ENCODE peak calls at places on chromosomes 16 and 17, in four cellular contexts. V is HepG2, Q is H1, O is GM12878. F is an unnamed sample.

GRCh38 chr16:18983565-18984424 is at the start of gene TMC7:
- DNase-seq in V (peak; percentile 91), Q (peak; percentile 71), O (no peak), F (peak; percentile 89)

GRCh38 chr16:89115216-89115949 is 21.7 kb downstream of the ACSF3 start:
- DNase-seq in V (no peak), Q (no peak), O (peak; percentile 67), F (peak; percentile 49)

GRCh38 chr16:68235105-68235881 is 634 bp downstream of the ESRP2 start:
- DNase-seq in V (peak; percentile 57), Q (no peak), O (no peak), F (no peak)

GRCh38 chr16:69444873-69445517 is 20.6 kb downstream of the CYB5B start:
- DNase-seq in V (no peak), Q (no peak), O (no peak), F (no peak)

GRCh38 chr17:60923000-60923399 is 245.3 kb downstream of the BCAS3 start:
- DNase-seq in V (no peak), Q (no peak), O (no peak), F (no peak)

GRCh38 chr17:17593222-17593620 is 1.7 kb upstream of the PEMT start:
- DNase-seq in V (no peak), Q (no peak), O (no peak), F (no peak)

GRCh38 chr17:226773-227580 is 45.5 kb upstream of the DOC2B start:
- DNase-seq in V (no peak), Q (no peak), O (no peak), F (no peak)

GRCh38 chr17:73600103-73600871 is 44.0 kb downstream of the SDK2 start:
- DNase-seq in V (no peak), Q (no peak), O (no peak), F (no peak)

GRCh38 chr17:68771867-68772515 is 170.8 kb upstream of the FAM20A start:
- DNase-seq in V (peak; percentile 71), Q (no peak), O (no peak), F (peak; percentile 23)

GRCh38 chr17:3885970-3886369 is 6.9 kb downstream of the CAMKK1 start:
- DNase-seq in V (no peak), Q (no peak), O (no peak), F (no peak)

DNA sequence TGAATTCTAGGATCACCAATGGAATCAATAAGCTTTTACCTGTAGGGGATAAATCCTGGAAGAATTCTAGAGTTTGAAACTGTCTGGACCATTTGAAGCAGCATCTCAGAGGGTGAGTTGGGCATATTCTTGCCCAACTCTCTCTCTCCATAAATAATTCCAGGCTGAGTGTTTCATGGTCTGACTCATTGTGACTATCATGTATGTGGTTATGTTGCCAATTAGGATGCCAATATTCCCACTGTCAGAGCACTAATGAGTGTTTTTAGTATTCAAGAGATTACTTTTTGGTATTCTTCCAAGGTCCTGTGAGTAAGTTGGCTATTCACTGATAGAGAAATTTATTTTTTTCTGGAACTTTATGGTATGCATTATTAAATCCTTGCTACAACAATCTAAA is 456.9 kb downstream of the TOX3 start:
- DNase-seq in V (no peak), Q (no peak), O (no peak), F (no peak)
- TF ChIP-seq CBX5 in V (no peak), Q (no peak), O (no peak), F (no peak)

GRCh38 chr16:57541754-57542435 is 548 bp upstream of the ADGRG5 start:
- DNase-seq in V (no peak), Q (no peak), O (no peak), F (no peak)

GRCh38 chr16:57540387-57540786 is 2.1 kb upstream of the ADGRG5 start:
- DNase-seq in V (no peak), Q (no peak), O (no peak), F (no peak)

GRCh38 chr16:57548424-57548823 is 6.0 kb downstream of the ADGRG5 start:
- DNase-seq in V (no peak), Q (no peak), O (no peak), F (no peak)

GRCh38 chr16:57540906-57541753 is 1.3 kb upstream of the ADGRG5 start:
- DNase-seq in V (no peak), Q (no peak), O (no peak), F (no peak)

GRCh38 chr16:57544129-57544653 is 1.7 kb downstream of the ADGRG5 start:
- DNase-seq in V (no peak), Q (no peak), O (peak; percentile 95), F (no peak)
- TF ChIP-seq CBX5 in V (no peak), Q (no peak), O (no peak), F (no peak)

GRCh38 chr17:39661044-39661406 is 4.1 kb upstream of the TCAP start:
- DNase-seq in V (no peak), Q (no peak), O (no peak), F (no peak)
- TF ChIP-seq CBX5 in V (no peak), Q (no peak), O (no peak), F (no peak)

DNA sequence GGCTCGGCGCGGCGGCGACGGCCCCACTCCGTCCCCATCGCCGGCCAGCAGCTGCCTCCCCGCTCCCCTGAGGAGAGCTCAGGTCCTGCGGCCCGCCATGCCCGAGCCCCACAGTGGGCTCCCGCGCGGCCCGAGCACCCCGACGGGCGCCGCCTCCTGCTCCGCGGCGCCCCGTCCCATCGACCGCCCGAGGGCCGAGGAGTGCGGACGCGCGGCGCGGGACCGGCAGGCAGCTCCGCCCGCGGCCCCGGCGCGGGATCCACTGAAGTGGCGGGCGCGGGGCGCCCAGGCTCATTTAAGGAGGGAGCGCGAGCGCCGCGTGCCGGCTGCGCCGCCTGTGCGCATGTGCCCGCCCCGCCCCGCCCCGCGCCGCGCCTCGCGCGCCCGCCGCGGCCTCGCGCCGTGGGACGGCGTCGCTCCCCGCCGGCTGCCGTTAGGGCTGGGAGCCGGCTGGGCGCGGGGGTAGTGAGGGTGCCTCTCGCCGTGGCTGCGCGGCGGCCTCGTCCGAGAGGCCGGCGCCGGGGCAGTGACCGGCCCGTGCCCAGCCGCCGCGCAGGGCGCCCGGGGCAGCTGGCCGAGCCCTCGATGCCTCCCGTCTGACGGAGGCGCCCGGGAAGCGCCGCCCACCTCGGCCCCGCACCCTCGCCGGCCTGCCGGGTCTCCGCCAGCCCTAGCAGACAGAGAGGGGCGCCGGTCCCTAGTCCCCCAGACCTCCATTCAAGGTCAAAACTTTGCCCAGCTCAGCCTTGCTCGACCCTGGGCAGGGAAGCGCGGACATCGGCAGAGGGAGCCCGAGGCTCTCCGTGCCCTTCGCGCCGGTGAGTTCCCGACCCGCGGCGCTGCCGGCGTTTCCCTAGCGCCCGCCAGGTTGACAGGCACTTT is at the start of gene NETO2:
- DNase-seq in V (peak; percentile 52), Q (no peak), O (no peak), F (peak; percentile 83)
- TF ChIP-seq CBX5 in V (no peak), Q (no peak), O (no peak), F (no peak)

DNA sequence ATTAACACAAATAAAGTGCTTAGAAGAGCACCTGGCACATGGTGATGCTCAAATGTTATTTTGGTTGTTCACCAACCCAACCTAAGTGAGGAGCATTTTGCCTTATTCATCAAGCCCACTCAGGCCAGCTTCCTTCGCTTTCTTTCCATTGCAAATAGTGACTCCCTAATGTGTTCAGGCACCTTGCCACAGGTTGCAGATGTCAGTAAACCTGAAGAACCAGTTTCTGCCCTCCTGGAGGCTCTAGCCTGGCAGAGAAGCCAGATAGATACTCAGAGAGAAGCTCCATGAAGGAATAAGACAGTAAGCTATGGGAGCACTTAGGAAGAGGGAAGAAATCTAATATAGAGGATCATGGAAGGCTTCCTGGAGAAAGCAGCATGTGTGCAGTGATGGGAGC is 23.9 kb downstream of the GPR139 start:
- DNase-seq in V (no peak), Q (no peak), O (no peak), F (no peak)
- TF ChIP-seq CBX5 in V (no peak), Q (no peak), O (no peak), F (no peak)

GRCh38 chr17:15091825-15092224 is 173.3 kb downstream of the PMP22 start:
- DNase-seq in V (no peak), Q (no peak), O (no peak), F (no peak)

GRCh38 chr17:15096511-15096910 is 168.6 kb downstream of the PMP22 start:
- DNase-seq in V (no peak), Q (no peak), O (no peak), F (no peak)

GRCh38 chr17:15092261-15092660 is 172.9 kb downstream of the PMP22 start:
- DNase-seq in V (no peak), Q (no peak), O (no peak), F (no peak)

GRCh38 chr17:15090533-15090932 is 174.6 kb downstream of the PMP22 start:
- DNase-seq in V (no peak), Q (no peak), O (no peak), F (no peak)

GRCh38 chr17:15092762-15093161 is 172.4 kb downstream of the PMP22 start:
- DNase-seq in V (no peak), Q (no peak), O (no peak), F (no peak)
- TF ChIP-seq CBX5 in V (no peak), Q (no peak), O (no peak), F (no peak)

GRCh38 chr16:71669926-71670536 is 44.0 kb downstream of the MARVELD3 start:
- DNase-seq in V (no peak), Q (no peak), O (no peak), F (no peak)

GRCh38 chr16:71670537-71670936 is 44.6 kb downstream of the MARVELD3 start:
- DNase-seq in V (peak; percentile 94), Q (no peak), O (no peak), F (no peak)

GRCh38 chr16:71671165-71671564 is 45.2 kb downstream of the MARVELD3 start:
- DNase-seq in V (peak; percentile 18), Q (no peak), O (no peak), F (no peak)

GRCh38 chr16:71666928-71667707 is 41.1 kb downstream of the MARVELD3 start:
- DNase-seq in V (peak; percentile 91), Q (no peak), O (no peak), F (no peak)

DNA sequence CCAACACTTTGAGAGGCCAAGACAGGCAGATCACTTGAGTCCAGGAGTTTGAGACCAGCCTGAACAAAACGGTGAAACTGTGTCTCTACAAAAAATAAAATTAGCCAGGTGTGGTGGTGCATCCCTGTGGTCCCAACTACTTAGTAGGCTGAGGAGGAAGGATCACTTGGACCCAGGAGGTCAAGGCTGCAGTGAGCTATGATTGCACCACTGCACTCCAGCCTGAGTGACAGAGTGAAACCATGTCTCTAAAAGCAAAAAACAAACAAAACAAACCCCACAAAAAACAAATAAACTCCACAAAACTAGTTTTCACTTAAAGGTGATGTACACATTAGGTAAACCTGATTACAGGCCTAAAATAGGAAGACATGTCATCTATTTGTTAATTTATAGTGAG is 40.3 kb downstream of the MARVELD3 start:
- DNase-seq in V (no peak), Q (no peak), O (no peak), F (no peak)
- TF ChIP-seq CBX5 in V (no peak), Q (no peak), O (no peak), F (no peak)

GRCh38 chr17:37110816-37111215 is 162.1 kb downstream of the AATF start:
- DNase-seq in V (no peak), Q (no peak), O (no peak), F (no peak)
- TF ChIP-seq CBX5 in V (no peak), Q (no peak), O (no peak), F (no peak)

GRCh38 chr17:79749156-79749815 is 18.5 kb downstream of the ENPP7 start:
- DNase-seq in V (no peak), Q (no peak), O (no peak), F (no peak)
- TF ChIP-seq CBX5 in V (no peak), Q (no peak), O (no peak), F (no peak)

GRCh38 chr16:14458576-14458975 is 171.5 kb downstream of the PARN start:
- DNase-seq in V (no peak), Q (no peak), O (no peak), F (no peak)
- TF ChIP-seq CBX5 in V (no peak), Q (no peak), O (no peak), F (no peak)

F was measured in K562.